ENCODE peak calls at places on chromosomes 11 and 22, in five cellular contexts. W is PC-3, N is right atrium auricular region, I is H9, C is WERI-Rb-1. L is an unnamed sample. For H3K27me3, the result is how much of the 10 kb centered on the place peaks cover.

GRCh38 chr11:7577226-7577882 is 63.6 kb downstream of the PPFIBP2 start:
- DNase-seq in W (no peak), N (no peak), I (no peak), C (no peak), L (no peak)

GRCh38 chr22:38257650-38258246 is 15.1 kb downstream of the TMEM184B start:
- DNase-seq in W (peak), N (no peak), I (no peak), C (no peak), L (no peak)

GRCh38 chr22:37046589-37046988 is 5.0 kb upstream of the KCTD17 start:
- DNase-seq in W (no peak), N (no peak), I (no peak), C (no peak), L (no peak)

GRCh38 chr22:28245579-28246224 is 326.6 kb upstream of the PITPNB start:
- DNase-seq in W (no peak), N (no peak), I (no peak), C (no peak), L (no peak)

GRCh38 chr11:119918356-119918755 is 189.4 kb upstream of the NECTIN1 start:
- DNase-seq in W (no peak), N (no peak), I (no peak), C (no peak), L (no peak)

GRCh38 chr11:118820412-118821357 is 29.7 kb upstream of the DDX6 start:
- DNase-seq in W (peak), N (peak), I (peak), C (no peak), L (no peak)

GRCh38 chr22:22425783-22426624 is 82.5 kb downstream of the ZNF280B start:
- DNase-seq in W (no peak), N (no peak), I (no peak), C (no peak), L (no peak)

GRCh38 chr22:47395481-47395880 is 633.0 kb downstream of the TBC1D22A start:
- DNase-seq in W (peak), N (no peak), I (no peak), C (no peak), L (peak)

GRCh38 chr11:69488543-69488940 is 7.1 kb downstream of the LINC01488 start:
- DNase-seq in W (no peak), N (no peak), I (no peak), C (no peak), L (no peak)

GRCh38 chr11:45108070-45109064 is 38.1 kb upstream of the PRDM11 start:
- DNase-seq in W (no peak), N (no peak), I (no peak), C (no peak), L (no peak)

GRCh38 chr11:50182486-50182885 is 149.8 kb downstream of the OR4C45 start:
- DNase-seq in W (no peak), N (no peak), I (no peak), C (no peak), L (no peak)

GRCh38 chr11:17471501-17471900 is 5.1 kb downstream of the ABCC8 start:
- DNase-seq in W (peak), N (no peak), I (no peak), C (no peak), L (no peak)

GRCh38 chr11:8232414-8232813 is 31.3 kb downstream of the LMO1 start:
- DNase-seq in W (no peak), N (no peak), I (no peak), C (no peak), L (no peak)

GRCh38 chr22:17419348-17419747 is 50.1 kb downstream of the CECR2 start:
- DNase-seq in W (no peak), N (no peak), I (no peak), C (no peak), L (no peak)

GRCh38 chr11:8826145-8826786 is 84.7 kb upstream of the AKIP1 start:
- DNase-seq in W (peak), N (no peak), I (peak), C (peak), L (peak)

GRCh38 chr11:27898166-27898565 is 197.9 kb upstream of the BDNF start:
- DNase-seq in W (peak), N (no peak), I (no peak), C (no peak), L (no peak)

GRCh38 chr11:127643659-127644058 is 643.1 kb upstream of the KIRREL3 start:
- DNase-seq in W (no peak), N (no peak), I (no peak), C (peak), L (no peak)

GRCh38 chr11:88164320-88164719 is 10.9 kb downstream of the RAB38 start:
- DNase-seq in W (no peak), N (no peak), I (no peak), C (no peak), L (no peak)

GRCh38 chr11:46048198-46048597 is 73.1 kb downstream of the PHF21A start:
- DNase-seq in W (no peak), N (no peak), I (no peak), C (no peak), L (no peak)

GRCh38 chr22:48179571-48180546 is 1417.4 kb downstream of the TBC1D22A start:
- DNase-seq in W (no peak), N (no peak), I (peak), C (no peak), L (no peak)

GRCh38 chr22:32378703-32379272 is 21.1 kb downstream of the RFPL3 start:
- DNase-seq in W (peak), N (no peak), I (peak), C (peak), L (peak)

GRCh38 chr11:34182425-34182824 is 77.0 kb downstream of the NAT10 start:
- DNase-seq in W (no peak), N (no peak), I (no peak), C (no peak), L (no peak)

GRCh38 chr11:3747704-3748103 is 49.6 kb downstream of the NUP98 start:
- DNase-seq in W (peak), N (no peak), I (no peak), C (no peak), L (peak)

GRCh38 chr11:29263971-29264682 is 752.7 kb downstream of the KCNA4 start:
- DNase-seq in W (peak), N (no peak), I (no peak), C (no peak), L (no peak)

GRCh38 chr11:86116996-86117705 is 48.3 kb upstream of the PICALM start:
- DNase-seq in W (peak), N (no peak), I (no peak), C (no peak), L (peak)

GRCh38 chr22:39928556-39929401 is 27.9 kb downstream of the GRAP2 start:
- DNase-seq in W (no peak), N (no peak), I (no peak), C (no peak), L (no peak)

GRCh38 chr22:44181912-44182590 is 1.3 kb downstream of the PARVG start:
- DNase-seq in W (no peak), N (no peak), I (no peak), C (no peak), L (no peak)

GRCh38 chr22:42726811-42727210 is 6.1 kb upstream of the A4GALT start:
- DNase-seq in W (no peak), N (no peak), I (no peak), C (no peak), L (no peak)

GRCh38 chr11:101211407-101211975 is 81.9 kb upstream of the PGR start:
- DNase-seq in W (no peak), N (no peak), I (no peak), C (no peak), L (no peak)

GRCh38 chr11:101215069-101215468 is 85.5 kb upstream of the PGR start:
- DNase-seq in W (peak), N (no peak), I (no peak), C (no peak), L (no peak)
- TF ChIP-seq CTCF in W (no peak), N (no peak), I (no peak), C (no peak), L (no peak)

GRCh38 chr22:46073683-46074504 is 76.4 kb upstream of the PPARA start:
- DNase-seq in W (no peak), N (no peak), I (no peak), C (no peak), L (no peak)
- H3K27me3 ChIP-seq in W (under half), N (under half), I (under half), C (under half), L (under half)

DNA sequence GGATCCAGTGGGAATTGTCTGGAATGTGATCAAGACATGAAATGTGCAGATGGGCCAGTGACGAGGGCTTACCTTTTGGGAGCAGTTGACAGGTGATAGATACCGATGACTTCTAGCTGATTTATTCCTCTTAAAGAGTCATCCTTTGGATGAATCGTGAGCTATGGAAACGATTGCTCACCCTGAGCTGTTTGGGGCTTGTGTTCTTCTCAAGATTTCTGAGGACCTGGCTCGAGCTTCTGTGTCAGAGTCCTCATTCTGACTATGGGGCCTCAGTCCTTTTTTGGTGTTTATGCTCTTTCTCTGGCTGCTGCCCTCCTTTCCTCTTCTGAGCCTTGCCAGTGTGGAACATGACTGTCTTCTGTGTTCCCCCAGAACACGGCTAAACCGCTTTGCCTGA is 11.9 kb upstream of the AMPD3 start:
- DNase-seq in W (no peak), N (no peak), I (no peak), C (no peak), L (no peak)
- H3K27ac ChIP-seq in W (no peak), N (no peak), I (no peak), C (no peak), L (no peak)

GRCh38 chr11:84541711-84542340 is 1085.3 kb downstream of the DLG2 start:
- DNase-seq in W (peak), N (no peak), I (no peak), C (no peak), L (peak)

GRCh38 chr11:84549221-84549620 is 1077.9 kb downstream of the DLG2 start:
- DNase-seq in W (no peak), N (no peak), I (no peak), C (no peak), L (no peak)

DNA sequence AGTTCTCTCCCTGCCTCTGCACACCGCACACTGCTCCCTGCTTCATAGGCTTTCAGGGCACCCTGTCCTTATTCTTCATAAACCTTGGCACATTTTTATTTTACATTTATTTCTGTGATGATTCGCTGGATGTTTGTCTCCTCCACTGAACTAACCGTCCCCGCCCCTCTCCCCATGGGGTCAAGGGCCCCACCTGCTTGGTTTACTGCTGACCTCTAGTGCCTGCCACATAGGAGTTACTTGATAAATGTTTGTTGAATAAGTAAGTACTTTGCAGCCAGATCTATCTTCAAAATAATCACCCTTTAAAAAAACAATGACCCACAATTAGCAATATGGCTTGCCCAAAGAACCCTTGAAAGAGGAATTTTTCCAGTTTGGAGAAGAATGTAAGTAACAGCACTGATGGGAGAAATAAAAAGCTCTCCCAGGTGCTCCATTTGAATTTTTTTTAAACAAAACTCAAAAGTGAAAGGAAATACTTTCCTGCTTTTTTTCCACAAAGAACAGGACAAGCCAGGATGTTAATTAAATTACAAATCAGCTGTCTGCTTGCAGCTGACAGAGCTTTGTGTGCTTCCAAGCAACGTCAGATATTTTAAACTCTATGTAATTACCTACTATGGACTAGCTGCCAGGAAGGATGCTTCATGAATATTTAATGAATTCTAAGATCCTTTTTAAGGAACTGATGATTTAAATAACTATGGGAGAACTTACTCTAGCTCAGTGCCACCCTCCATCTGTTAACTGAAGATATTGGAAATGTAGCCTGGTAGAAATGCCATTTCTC is 1083.6 kb downstream of the DLG2 start:
- DNase-seq in W (no peak), N (no peak), I (peak), C (peak), L (no peak)
- TF ChIP-seq CTCF in W (no peak), N (no peak), I (peak), C (no peak), L (no peak)

DNA sequence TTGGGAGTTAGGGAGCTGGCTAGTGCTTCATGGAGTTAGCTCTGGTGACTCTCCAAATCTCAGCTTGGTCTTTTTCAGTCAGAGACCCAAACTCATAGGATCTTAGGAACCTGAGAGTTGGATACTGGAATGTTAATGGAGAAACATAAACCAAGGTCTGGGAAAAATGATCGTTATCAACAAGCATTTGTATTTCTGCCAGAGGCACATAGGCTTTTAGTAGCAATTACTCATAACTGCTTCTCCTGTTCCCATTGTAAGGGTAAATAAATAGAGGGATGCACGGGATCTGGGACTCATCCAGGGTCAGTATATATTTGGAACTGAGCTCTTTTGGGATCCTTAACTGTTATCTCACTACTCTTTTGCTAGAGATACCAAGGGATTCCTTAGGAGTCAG is 4.8 kb downstream of the BARX2 start:
- DNase-seq in W (peak), N (no peak), I (no peak), C (no peak), L (no peak)
- H3K27me3 ChIP-seq in W (half or more), N (under half), I (under half), C (half or more), L (under half)